ENCODE peak calls at places on chromosomes 2 and 18, in four cellular contexts. One of them, this sample, is unnamed.
A peak's percentile ranks its signal among the peaks of the same experiment; 100 is the strongest.

GRCh38 chr2:119756837-119757236 is 2.9 kb upstream of the PTPN4 start:
- DNase-seq in aorta: peak; percentile 83
- DNase-seq in kidney: peak; percentile 75
- DNase-seq in IMR-90: peak; percentile 87
- DNase-seq in this sample: peak; percentile 85

GRCh38 chr18:49207373-49207772 is 253.1 kb downstream of the DYM start:
- DNase-seq in IMR-90: peak; percentile 54
- DNase-seq in aorta: no peak
- DNase-seq in kidney: no peak
- DNase-seq in this sample: no peak

GRCh38 chr2:42202299-42203008 is 33.3 kb downstream of the EML4 start:
- DNase-seq in kidney: no peak
- DNase-seq in aorta: no peak
- DNase-seq in IMR-90: peak; percentile 66
- DNase-seq in this sample: no peak

GRCh38 chr2:239318790-239319189 is 82.0 kb downstream of the HDAC4 start:
- DNase-seq in IMR-90: peak; percentile 20
- DNase-seq in aorta: no peak
- DNase-seq in kidney: no peak
- DNase-seq in this sample: no peak

GRCh38 chr2:190486037-190486623 is 48.4 kb downstream of the NEMP2 start:
- DNase-seq in aorta: no peak
- DNase-seq in IMR-90: no peak
- DNase-seq in kidney: no peak
- DNase-seq in this sample: no peak

GRCh38 chr2:228056706-228057105 is 124.8 kb downstream of the SPHKAP start:
- DNase-seq in kidney: no peak
- DNase-seq in IMR-90: no peak
- DNase-seq in aorta: no peak
- DNase-seq in this sample: no peak

GRCh38 chr2:128754246-128754724 is 435.6 kb upstream of the HS6ST1 start:
- DNase-seq in IMR-90: no peak
- DNase-seq in kidney: no peak
- DNase-seq in aorta: no peak
- DNase-seq in this sample: peak; percentile 84

GRCh38 chr2:40410695-40411094 is 41.2 kb downstream of the SLC8A1 start:
- DNase-seq in IMR-90: no peak
- DNase-seq in kidney: no peak
- DNase-seq in aorta: no peak
- DNase-seq in this sample: no peak

GRCh38 chr2:150211164-150211631 is 276.3 kb downstream of the RND3 start:
- DNase-seq in kidney: no peak
- DNase-seq in IMR-90: peak; percentile 89
- DNase-seq in aorta: no peak
- DNase-seq in this sample: no peak

GRCh38 chr18:79251021-79251420 is 144.7 kb upstream of the NFATC1 start:
- DNase-seq in kidney: no peak
- DNase-seq in IMR-90: no peak
- DNase-seq in aorta: no peak
- DNase-seq in this sample: no peak

GRCh38 chr2:144382848-144383247 is 137.1 kb downstream of the ZEB2 start:
- DNase-seq in kidney: no peak
- DNase-seq in aorta: no peak
- DNase-seq in IMR-90: no peak
- DNase-seq in this sample: no peak

GRCh38 chr2:42878581-42878980 is 86.2 kb upstream of the HAAO start:
- DNase-seq in aorta: no peak
- DNase-seq in IMR-90: peak; percentile 44
- DNase-seq in kidney: no peak
- DNase-seq in this sample: no peak

GRCh38 chr2:46181789-46182530 is 115.2 kb upstream of the EPAS1 start:
- DNase-seq in aorta: no peak
- DNase-seq in IMR-90: no peak
- DNase-seq in kidney: no peak
- DNase-seq in this sample: no peak

GRCh38 chr18:13621886-13622619 is 104.3 kb downstream of the FAM210A start:
- DNase-seq in IMR-90: no peak
- DNase-seq in aorta: no peak
- DNase-seq in kidney: no peak
- DNase-seq in this sample: no peak

GRCh38 chr2:64371727-64372126 is 82.2 kb upstream of the LGALSL start:
- DNase-seq in IMR-90: no peak
- DNase-seq in kidney: no peak
- DNase-seq in aorta: no peak
- DNase-seq in this sample: no peak

GRCh38 chr2:235729182-235729929 is 235.5 kb downstream of the AGAP1 start:
- DNase-seq in IMR-90: no peak
- DNase-seq in aorta: no peak
- DNase-seq in kidney: no peak
- DNase-seq in this sample: no peak

GRCh38 chr2:102951249-102951648 is 189.4 kb downstream of the TMEM182 start:
- DNase-seq in kidney: no peak
- DNase-seq in IMR-90: no peak
- DNase-seq in aorta: no peak
- DNase-seq in this sample: no peak

GRCh38 chr2:171711351-171711750 is 24.1 kb downstream of the DYNC1I2 start:
- DNase-seq in aorta: no peak
- DNase-seq in kidney: no peak
- DNase-seq in IMR-90: peak; percentile 43
- DNase-seq in this sample: no peak

DNA sequence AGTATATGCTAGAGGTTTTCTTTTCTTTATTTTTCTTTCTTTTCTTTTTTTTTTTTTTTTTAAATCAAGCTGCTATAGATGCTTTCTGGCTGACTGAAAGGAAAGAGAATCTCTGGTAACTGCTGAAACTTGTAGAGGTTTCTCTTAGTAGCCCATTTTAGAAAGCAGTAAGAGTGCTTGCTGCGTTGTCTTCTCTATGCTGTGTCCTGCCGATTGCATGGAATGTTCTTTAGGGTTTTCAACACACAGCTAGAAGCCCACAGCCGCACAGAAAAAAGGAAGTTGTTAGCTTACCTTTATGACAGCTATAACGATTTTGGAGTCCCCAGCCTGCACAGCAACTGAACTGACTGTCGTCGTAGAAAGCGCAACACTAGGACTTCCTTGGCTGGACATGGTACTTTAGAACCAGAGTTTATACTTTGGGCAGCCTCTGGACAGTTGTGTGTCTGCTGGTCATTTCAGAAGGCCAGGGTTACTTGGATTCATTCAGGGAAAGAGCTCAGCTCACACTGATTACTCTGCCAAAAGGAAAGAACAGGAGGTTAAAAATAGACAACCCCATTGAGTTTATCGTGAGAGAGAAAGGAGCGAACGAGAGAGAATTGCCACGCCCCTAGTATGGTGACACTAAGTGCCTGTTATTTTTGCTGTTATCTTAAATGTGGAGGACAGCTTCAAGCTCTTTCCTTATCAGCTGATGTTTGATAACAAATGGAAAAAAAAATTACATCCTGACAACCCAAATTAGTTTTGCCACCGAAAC is at the start of gene CCDC141:
- DNase-seq in aorta: no peak
- DNase-seq in IMR-90: no peak
- DNase-seq in kidney: no peak
- DNase-seq in this sample: peak; percentile 19
- H3K4me3 ChIP-seq in aorta: peak within 1 kb of the TSS; percentile 34
- H3K4me3 ChIP-seq in IMR-90: no peak within 1 kb of the TSS
- H3K4me3 ChIP-seq in kidney: no peak within 1 kb of the TSS
- H3K4me3 ChIP-seq in this sample: peak within 1 kb of the TSS; percentile 54

DNA sequence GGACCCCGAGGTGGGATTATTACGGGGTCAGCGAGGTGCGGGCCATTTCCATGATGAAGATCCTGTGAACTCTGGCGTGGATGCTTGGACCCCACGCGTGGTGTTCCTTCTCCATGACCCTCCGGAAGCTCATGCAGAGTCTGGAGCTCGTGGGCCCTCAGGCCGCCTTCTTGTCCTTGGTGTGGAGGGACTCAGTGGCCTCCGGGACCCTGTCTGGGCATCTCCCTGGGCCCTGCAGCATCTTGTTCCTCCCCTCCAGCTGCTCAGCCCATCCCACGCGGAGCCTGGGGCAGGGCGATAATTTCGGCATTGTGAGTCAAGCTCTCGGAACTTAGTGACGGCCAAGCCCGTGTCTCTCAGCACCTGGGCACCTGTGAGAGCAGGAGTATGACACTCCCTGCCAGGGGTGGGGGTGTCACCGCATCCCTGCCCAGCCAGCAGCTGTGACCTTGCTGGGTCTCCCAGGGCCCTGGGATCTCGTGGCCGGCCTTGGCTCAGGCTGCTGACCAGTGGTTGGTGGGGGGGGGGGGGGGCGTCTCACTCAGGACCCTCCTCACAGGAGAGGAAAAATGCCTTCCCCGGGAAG is 24.6 kb downstream of the RTP5 start:
- DNase-seq in IMR-90: no peak
- DNase-seq in aorta: peak; percentile 67
- DNase-seq in kidney: peak; percentile 73
- DNase-seq in this sample: no peak
- H3K27ac ChIP-seq in IMR-90: no peak overlapping the region
- H3K27ac ChIP-seq in aorta: no peak overlapping the region
- H3K27ac ChIP-seq in kidney: no peak overlapping the region
- H3K27ac ChIP-seq in this sample: no peak overlapping the region

DNA sequence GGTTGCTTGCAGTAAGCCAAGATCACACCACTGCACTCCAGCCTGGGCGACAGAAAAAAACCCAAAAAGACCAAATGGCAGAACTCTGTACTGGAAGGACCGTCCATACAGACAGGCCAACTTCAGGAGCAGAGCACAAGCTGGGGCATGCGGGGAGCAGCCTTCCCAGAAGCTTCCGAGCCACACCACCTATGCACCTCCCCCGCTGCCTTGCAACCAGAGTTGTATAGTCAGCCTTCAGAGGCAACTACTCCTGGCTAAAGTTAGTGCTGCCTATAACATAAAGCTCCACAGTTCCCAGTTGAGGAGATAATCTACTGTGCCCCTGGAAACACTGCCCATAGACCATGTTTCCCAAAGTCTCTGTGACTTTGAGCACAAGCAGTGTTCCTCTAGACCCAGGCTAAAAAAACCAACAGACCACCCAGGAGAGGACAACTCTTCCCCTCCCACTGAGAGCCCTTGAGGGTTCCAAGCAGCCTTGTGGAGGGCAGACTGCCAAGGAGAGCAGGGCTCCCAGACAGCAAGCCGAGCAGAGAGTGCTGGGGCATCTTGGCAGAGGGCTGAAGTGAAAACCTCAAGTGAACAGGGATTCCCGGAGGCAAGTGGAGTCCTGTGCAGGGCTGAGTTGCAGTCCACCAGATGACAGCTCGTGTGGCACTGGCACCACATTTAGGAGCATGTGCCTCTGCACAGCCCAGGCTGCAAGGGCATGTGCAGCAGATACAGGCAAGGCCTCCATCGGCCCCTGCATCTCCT is 6.8 kb downstream of the SFT2D3 start:
- DNase-seq in aorta: no peak
- DNase-seq in IMR-90: no peak
- DNase-seq in kidney: no peak
- DNase-seq in this sample: no peak
- H3K4me1 ChIP-seq in aorta: no peaks in the 10 kb centered on the region
- H3K4me1 ChIP-seq in IMR-90: peaks cover 7% of the 10 kb centered on the region
- H3K4me1 ChIP-seq in kidney: peaks cover 4% of the 10 kb centered on the region
- H3K4me1 ChIP-seq in this sample: peaks cover 15% of the 10 kb centered on the region

DNA sequence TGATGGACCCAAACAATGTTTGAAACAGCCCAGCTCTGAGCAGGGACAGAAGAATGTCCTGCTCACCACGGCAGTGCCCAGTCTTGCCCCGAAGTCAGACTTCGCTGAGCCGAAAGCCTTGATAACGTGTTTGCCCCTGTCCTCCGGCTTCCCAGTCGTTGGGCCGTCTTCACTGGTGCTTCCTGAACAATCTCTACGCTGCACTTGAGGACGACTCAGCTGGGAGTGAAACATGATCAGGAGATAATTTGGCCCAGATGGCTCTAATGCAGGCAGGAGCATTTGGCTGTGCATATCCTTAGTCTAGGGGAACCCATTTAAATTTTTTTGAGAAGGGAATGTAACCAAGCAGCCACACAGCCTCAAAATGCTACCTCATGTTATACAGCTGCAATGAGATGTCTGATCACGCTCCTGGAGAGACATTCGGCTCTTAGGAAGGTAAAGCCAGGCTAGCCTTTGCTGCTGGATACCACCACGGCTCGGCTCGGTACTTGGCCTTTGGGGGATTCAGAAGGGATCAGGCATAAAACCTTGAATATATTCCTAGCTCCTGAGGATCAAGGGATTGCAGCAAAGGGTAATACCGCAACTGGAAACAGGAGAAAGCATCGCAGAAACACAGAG is 43.6 kb downstream of the FECH start:
- DNase-seq in IMR-90: peak; percentile 65
- DNase-seq in kidney: no peak
- DNase-seq in aorta: no peak
- DNase-seq in this sample: no peak
- H3K4me3 ChIP-seq in IMR-90: no peak overlapping the region
- H3K4me3 ChIP-seq in kidney: no peak overlapping the region
- H3K4me3 ChIP-seq in aorta: no peak overlapping the region
- H3K4me3 ChIP-seq in this sample: no peak overlapping the region

GRCh38 chr2:5230443-5230842 is 461.7 kb upstream of the SOX11 start:
- DNase-seq in kidney: no peak
- DNase-seq in IMR-90: no peak
- DNase-seq in aorta: no peak
- DNase-seq in this sample: no peak
- H3K27ac ChIP-seq in kidney: no peak overlapping the region
- H3K27ac ChIP-seq in IMR-90: no peak overlapping the region
- H3K27ac ChIP-seq in aorta: no peak overlapping the region
- H3K27ac ChIP-seq in this sample: no peak overlapping the region

DNA sequence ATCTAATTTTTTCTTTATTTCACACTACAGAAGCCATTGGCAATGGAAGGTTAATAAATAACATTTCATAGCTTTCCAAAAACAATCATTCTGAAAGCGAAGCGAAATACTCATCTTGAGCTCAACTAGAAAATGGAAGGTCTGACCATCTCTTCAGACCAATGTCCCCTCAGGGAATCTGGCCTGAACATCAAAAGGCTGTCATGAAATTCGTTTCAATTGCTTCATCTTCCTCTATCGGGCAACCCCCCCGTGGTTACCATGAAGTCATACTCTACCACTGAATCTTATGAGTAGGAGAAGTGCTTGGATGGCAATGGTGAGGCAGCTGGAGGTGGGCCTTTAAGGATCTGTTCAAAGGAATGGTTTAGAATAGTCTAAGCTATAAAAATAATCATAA is 22.9 kb upstream of the CYTIP start:
- DNase-seq in IMR-90: no peak
- DNase-seq in kidney: no peak
- DNase-seq in aorta: no peak
- DNase-seq in this sample: no peak
- H3K4me1 ChIP-seq in IMR-90: no peaks in the 10 kb centered on the region
- H3K4me1 ChIP-seq in kidney: no peaks in the 10 kb centered on the region
- H3K4me1 ChIP-seq in aorta: no peaks in the 10 kb centered on the region
- H3K4me1 ChIP-seq in this sample: no peaks in the 10 kb centered on the region